ENCODE peak calls at places on chromosome 14, in four cellular contexts. B is uterus, Q is WERI-Rb-1, X is HCT116. Z is an unnamed sample.

GRCh38 chr14:69275331-69275730 is 15.4 kb downstream of the GALNT16 start:
- DNase-seq in B (no peak), Q (no peak), X (no peak), Z (no peak)

GRCh38 chr14:54278087-54278486 is 118.7 kb upstream of the CDKN3 start:
- DNase-seq in B (no peak), Q (no peak), X (no peak), Z (no peak)

GRCh38 chr14:78595797-78596196 is 425.6 kb downstream of the NRXN3 start:
- DNase-seq in B (no peak), Q (peak; percentile 68), X (no peak), Z (no peak)

GRCh38 chr14:74502236-74503019 is 8.9 kb downstream of the ISCA2 start:
- DNase-seq in B (no peak), Q (peak; percentile 79), X (no peak), Z (no peak)

GRCh38 chr14:79278286-79278797 is 933.0 kb downstream of the DIO2 start:
- DNase-seq in B (peak; percentile 15), Q (peak; percentile 17), X (no peak), Z (no peak)

GRCh38 chr14:93332032-93332852 is 594 bp downstream of the BTBD7 start:
- DNase-seq in B (no peak), Q (peak; percentile 65), X (no peak), Z (peak; percentile 17)

GRCh38 chr14:58073516-58073915 is 78.5 kb downstream of the ARMH4 start:
- DNase-seq in B (no peak), Q (no peak), X (no peak), Z (no peak)

GRCh38 chr14:101184562-101184961 is 281.0 kb upstream of the RTL1 start:
- DNase-seq in B (no peak), Q (no peak), X (no peak), Z (no peak)

GRCh38 chr14:103391048-103391447 is 5.8 kb downstream of the MARK3 start:
- DNase-seq in B (no peak), Q (peak; percentile 29), X (peak; percentile 48), Z (peak; percentile 31)

GRCh38 chr14:98136019-98136418 is 1136.0 kb downstream of the BCL11B start:
- DNase-seq in B (no peak), Q (no peak), X (no peak), Z (peak; percentile 54)

GRCh38 chr14:21917699-21918436 is 244.2 kb upstream of the OR4E1 start:
- DNase-seq in B (peak; percentile 25), Q (peak; percentile 13), X (peak; percentile 31), Z (peak; percentile 61)

GRCh38 chr14:102951034-102951433 is 28.6 kb downstream of the AMN start:
- DNase-seq in B (peak; percentile 36), Q (no peak), X (no peak), Z (no peak)

GRCh38 chr14:35349496-35349895 is 55.1 kb downstream of the NFKBIA start:
- DNase-seq in B (no peak), Q (no peak), X (no peak), Z (no peak)

GRCh38 chr14:105859717-105860614 is 333.6 kb downstream of the TMEM121 start:
- DNase-seq in B (peak; percentile 5), Q (peak; percentile 1), X (no peak), Z (no peak)
- H3K9me3 ChIP-seq in B (peaks cover 3% of the 10 kb centered on the region), Q (no peaks in the 10 kb centered on the region), X (no peaks in the 10 kb centered on the region), Z (no peaks in the 10 kb centered on the region)

DNA sequence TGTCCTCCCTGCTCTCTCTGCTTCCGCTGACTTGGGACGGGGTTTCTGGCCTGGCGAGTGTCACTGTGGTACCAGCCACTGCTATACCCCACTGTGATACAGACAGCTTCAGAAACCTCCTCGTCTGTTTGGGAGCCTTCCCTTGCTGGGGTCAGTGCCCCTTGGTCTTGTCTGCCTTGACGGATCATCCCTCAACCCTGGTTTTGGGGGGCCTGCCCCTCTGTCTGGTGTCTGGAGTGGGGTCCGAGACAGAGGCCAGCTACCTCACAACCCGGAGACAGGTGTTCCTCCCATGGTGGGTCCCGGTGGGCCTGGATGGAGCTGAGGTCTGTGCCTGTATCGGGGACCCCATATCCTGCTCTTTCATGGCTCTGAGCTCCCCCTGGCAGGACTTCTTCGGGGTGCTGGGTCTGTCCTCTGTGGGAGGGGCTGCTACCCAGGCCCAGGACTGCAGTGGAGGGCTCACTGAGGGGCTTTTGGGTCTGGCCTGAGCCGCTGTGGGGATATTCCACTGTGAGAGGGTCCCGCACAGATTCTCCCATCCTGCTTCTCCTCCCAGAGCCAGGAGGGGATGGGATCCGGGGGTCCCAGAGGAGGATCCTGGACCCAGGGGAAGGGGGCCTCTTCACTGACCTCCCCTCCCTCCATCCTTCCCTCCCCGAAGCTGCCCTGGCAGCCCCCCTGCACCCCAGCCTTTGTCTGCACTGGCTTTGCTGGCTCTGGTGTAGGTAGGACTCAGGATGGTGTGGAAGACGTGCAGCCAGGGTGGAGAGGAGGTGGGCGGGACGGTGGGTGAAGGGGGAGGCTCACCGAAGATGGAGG is 365.5 kb downstream of the TMEM121 start:
- DNase-seq in B (peak; percentile 2), Q (peak; percentile 3), X (no peak), Z (no peak)
- H3K9me3 ChIP-seq in B (no peaks in the 10 kb centered on the region), Q (peaks cover 4% of the 10 kb centered on the region), X (no peaks in the 10 kb centered on the region), Z (no peaks in the 10 kb centered on the region)

GRCh38 chr14:105010106-105010505 is 10.8 kb downstream of the CDCA4 start:
- DNase-seq in B (no peak), Q (no peak), X (no peak), Z (no peak)

GRCh38 chr14:105012171-105012985 is 8.5 kb downstream of the CDCA4 start:
- DNase-seq in B (no peak), Q (no peak), X (no peak), Z (no peak)

GRCh38 chr14:105013150-105013787 is 7.6 kb downstream of the CDCA4 start:
- DNase-seq in B (no peak), Q (no peak), X (no peak), Z (no peak)

GRCh38 chr14:105011312-105011990 is 9.4 kb downstream of the CDCA4 start:
- DNase-seq in B (no peak), Q (no peak), X (no peak), Z (no peak)

DNA sequence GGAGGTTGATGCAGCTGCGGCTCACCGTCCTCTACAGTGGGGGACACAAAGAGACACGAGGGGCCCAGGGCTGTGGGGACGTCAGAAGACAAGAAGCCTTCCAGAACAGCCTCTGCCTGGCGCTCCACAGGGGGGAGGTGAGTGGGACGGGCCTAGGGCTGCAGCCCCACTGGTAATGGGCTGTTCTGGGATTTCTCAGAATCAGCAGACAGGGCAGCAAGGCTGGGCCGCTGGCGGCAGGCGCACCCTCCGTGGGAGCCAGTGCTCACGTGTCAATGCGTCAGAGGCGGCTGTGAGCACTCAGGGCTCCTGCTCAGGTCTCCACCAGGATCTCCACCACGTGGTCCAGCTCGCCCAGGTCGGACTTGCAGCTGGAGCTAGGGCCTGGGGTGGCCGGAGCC is 10.0 kb downstream of the CDCA4 start:
- DNase-seq in B (peak; percentile 67), Q (no peak), X (no peak), Z (no peak)
- H3K9me3 ChIP-seq in B (no peaks in the 10 kb centered on the region), Q (no peaks in the 10 kb centered on the region), X (no peaks in the 10 kb centered on the region), Z (no peaks in the 10 kb centered on the region)

GRCh38 chr14:26379951-26380350 is 217.9 kb downstream of the NOVA1 start:
- DNase-seq in B (no peak), Q (no peak), X (no peak), Z (no peak)

GRCh38 chr14:26385302-26385701 is 212.5 kb downstream of the NOVA1 start:
- DNase-seq in B (no peak), Q (no peak), X (no peak), Z (no peak)

GRCh38 chr14:26380616-26381015 is 217.2 kb downstream of the NOVA1 start:
- DNase-seq in B (no peak), Q (no peak), X (no peak), Z (no peak)

GRCh38 chr14:26383286-26383685 is 214.5 kb downstream of the NOVA1 start:
- DNase-seq in B (no peak), Q (no peak), X (no peak), Z (no peak)

DNA sequence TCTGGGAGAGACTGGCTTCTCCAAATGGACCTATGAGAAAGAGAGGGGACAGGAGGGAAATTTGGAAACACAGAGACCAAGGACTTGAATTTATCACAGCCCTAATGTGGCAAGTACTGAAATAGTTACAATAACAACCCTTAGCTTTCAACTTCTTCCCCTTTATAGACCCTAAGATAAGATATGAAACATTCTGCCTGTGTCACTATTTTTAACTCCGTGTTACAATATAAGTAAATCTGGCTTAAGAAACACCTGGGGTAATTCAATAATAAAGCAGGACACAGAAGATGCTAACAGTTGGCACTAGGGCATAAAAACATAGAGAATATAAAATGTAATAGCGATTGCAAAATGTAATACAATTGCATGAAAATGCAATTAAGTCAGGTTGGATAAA is 216.4 kb downstream of the NOVA1 start:
- DNase-seq in B (no peak), Q (no peak), X (no peak), Z (no peak)
- H3K9me3 ChIP-seq in B (no peaks in the 10 kb centered on the region), Q (no peaks in the 10 kb centered on the region), X (no peaks in the 10 kb centered on the region), Z (no peaks in the 10 kb centered on the region)

GRCh38 chr14:85441909-85442643 is 87.9 kb upstream of the FLRT2 start:
- DNase-seq in B (no peak), Q (no peak), X (no peak), Z (no peak)

GRCh38 chr14:85439696-85440328 is 90.1 kb upstream of the FLRT2 start:
- DNase-seq in B (no peak), Q (no peak), X (no peak), Z (no peak)

GRCh38 chr14:85447883-85448282 is 82.1 kb upstream of the FLRT2 start:
- DNase-seq in B (no peak), Q (no peak), X (no peak), Z (no peak)

GRCh38 chr14:85443001-85443400 is 86.9 kb upstream of the FLRT2 start:
- DNase-seq in B (no peak), Q (no peak), X (no peak), Z (no peak)

GRCh38 chr14:85444685-85445084 is 85.3 kb upstream of the FLRT2 start:
- DNase-seq in B (no peak), Q (no peak), X (no peak), Z (no peak)
- H3K9me3 ChIP-seq in B (no peaks in the 10 kb centered on the region), Q (no peaks in the 10 kb centered on the region), X (peaks cover 6% of the 10 kb centered on the region), Z (no peaks in the 10 kb centered on the region)

GRCh38 chr14:83470466-83470865 is 1936.8 kb upstream of the SEL1L start:
- DNase-seq in B (no peak), Q (no peak), X (no peak), Z (no peak)
- H3K9me3 ChIP-seq in B (no peaks in the 10 kb centered on the region), Q (no peaks in the 10 kb centered on the region), X (no peaks in the 10 kb centered on the region), Z (no peaks in the 10 kb centered on the region)

DNA sequence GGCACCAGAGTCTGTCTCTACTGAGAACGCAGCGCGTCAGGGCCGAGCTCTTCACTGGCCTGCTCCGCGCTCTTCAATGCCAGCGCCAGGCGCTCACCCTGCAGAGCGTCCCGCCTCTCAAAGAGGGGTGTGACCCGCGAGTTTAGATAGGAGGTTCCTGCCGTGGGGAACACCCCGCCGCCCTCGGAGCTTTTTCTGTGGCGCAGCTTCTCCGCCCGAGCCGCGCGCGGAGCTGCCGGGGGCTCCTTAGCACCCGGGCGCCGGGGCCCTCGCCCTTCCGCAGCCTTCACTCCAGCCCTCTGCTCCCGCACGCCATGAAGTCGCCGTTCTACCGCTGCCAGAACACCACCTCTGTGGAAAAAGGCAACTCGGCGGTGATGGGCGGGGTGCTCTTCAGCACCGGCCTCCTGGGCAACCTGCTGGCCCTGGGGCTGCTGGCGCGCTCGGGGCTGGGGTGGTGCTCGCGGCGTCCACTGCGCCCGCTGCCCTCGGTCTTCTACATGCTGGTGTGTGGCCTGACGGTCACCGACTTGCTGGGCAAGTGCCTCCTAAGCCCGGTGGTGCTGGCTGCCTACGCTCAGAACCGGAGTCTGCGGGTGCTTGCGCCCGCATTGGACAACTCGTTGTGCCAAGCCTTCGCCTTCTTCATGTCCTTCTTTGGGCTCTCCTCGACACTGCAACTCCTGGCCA is at the start of gene PTGDR:
- DNase-seq in B (no peak), Q (no peak), X (no peak), Z (no peak)
- H3K9me3 ChIP-seq in B (no peaks in the 10 kb centered on the region), Q (peaks cover 8% of the 10 kb centered on the region), X (no peaks in the 10 kb centered on the region), Z (no peaks in the 10 kb centered on the region)

Z was measured in naive thymus-derived CD4-positive, alpha-beta T cell.